ENCODE peak calls at places on chromosomes 1 and 21, in eight cellular contexts. Q, I, M, Y, E, R, T and A are unnamed samples.

GRCh38 chr1:19081218-19081893 is 124.9 kb upstream of the IFFO2 start:
- DNase-seq in Q (peak; percentile 52), I (peak; percentile 77), M (no peak), Y (no peak), E (no peak), R (no peak), T (peak; percentile 83), A (no peak)

GRCh38 chr21:27164208-27165172 is 197.6 kb upstream of the ADAMTS5 start:
- DNase-seq in Q (no peak), I (no peak), M (no peak), Y (no peak), E (no peak), R (no peak), T (no peak), A (no peak)

GRCh38 chr1:246838118-246838456 is 93.7 kb downstream of the AHCTF1 start:
- DNase-seq in Q (no peak), I (no peak), M (no peak), Y (no peak), E (no peak), R (no peak), T (no peak), A (no peak)

GRCh38 chr1:58546520-58547308 is at the start of gene OMA1:
- DNase-seq in Q (peak; percentile 96), I (peak; percentile 97), M (peak; percentile 85), Y (peak; percentile 99), E (peak; percentile 88), R (peak; percentile 97), T (peak; percentile 98), A (peak; percentile 96)

GRCh38 chr1:154749078-154749760 is 120.9 kb downstream of the KCNN3 start:
- DNase-seq in Q (peak; percentile 49), I (no peak), M (no peak), Y (peak; percentile 58), E (peak; percentile 23), R (peak; percentile 41), T (peak; percentile 45), A (no peak)

GRCh38 chr1:150876111-150876434 is 326 bp downstream of the ARNT start:
- DNase-seq in Q (peak; percentile 59), I (no peak), M (peak; percentile 37), Y (peak; percentile 83), E (no peak), R (no peak), T (peak; percentile 78), A (no peak)

GRCh38 chr21:36159356-36159921 is 2.8 kb downstream of the DOP1B start:
- DNase-seq in Q (no peak), I (peak; percentile 79), M (peak; percentile 61), Y (no peak), E (no peak), R (peak; percentile 76), T (no peak), A (no peak)

GRCh38 chr1:167455786-167456446 is 62.4 kb downstream of the CD247 start:
- DNase-seq in Q (peak; percentile 4), I (no peak), M (no peak), Y (no peak), E (no peak), R (no peak), T (peak; percentile 8), A (no peak)

GRCh38 chr1:172764378-172764777 is 105.5 kb downstream of the FASLG start:
- DNase-seq in Q (no peak), I (no peak), M (no peak), Y (no peak), E (no peak), R (peak; percentile 17), T (no peak), A (no peak)

GRCh38 chr1:179545316-179545715 is 30.4 kb downstream of the NPHS2 start:
- DNase-seq in Q (peak; percentile 2), I (no peak), M (no peak), Y (no peak), E (no peak), R (no peak), T (peak; percentile 29), A (no peak)

GRCh38 chr1:100969336-100969735 is 56.2 kb downstream of the DPH5 start:
- DNase-seq in Q (no peak), I (no peak), M (no peak), Y (no peak), E (no peak), R (no peak), T (no peak), A (no peak)

GRCh38 chr1:111748618-111749337 is 6.9 kb upstream of the DDX20 start:
- DNase-seq in Q (no peak), I (no peak), M (no peak), Y (no peak), E (no peak), R (no peak), T (no peak), A (no peak)

GRCh38 chr1:111747947-111748346 is 7.8 kb upstream of the DDX20 start:
- DNase-seq in Q (no peak), I (no peak), M (no peak), Y (no peak), E (no peak), R (no peak), T (no peak), A (no peak)

GRCh38 chr1:111746614-111746999 is 7.4 kb upstream of the INKA2 start:
- DNase-seq in Q (no peak), I (no peak), M (no peak), Y (no peak), E (no peak), R (no peak), T (no peak), A (no peak)

GRCh38 chr1:111745670-111746613 is 6.7 kb upstream of the INKA2 start:
- DNase-seq in Q (no peak), I (no peak), M (no peak), Y (no peak), E (no peak), R (no peak), T (no peak), A (no peak)

DNA sequence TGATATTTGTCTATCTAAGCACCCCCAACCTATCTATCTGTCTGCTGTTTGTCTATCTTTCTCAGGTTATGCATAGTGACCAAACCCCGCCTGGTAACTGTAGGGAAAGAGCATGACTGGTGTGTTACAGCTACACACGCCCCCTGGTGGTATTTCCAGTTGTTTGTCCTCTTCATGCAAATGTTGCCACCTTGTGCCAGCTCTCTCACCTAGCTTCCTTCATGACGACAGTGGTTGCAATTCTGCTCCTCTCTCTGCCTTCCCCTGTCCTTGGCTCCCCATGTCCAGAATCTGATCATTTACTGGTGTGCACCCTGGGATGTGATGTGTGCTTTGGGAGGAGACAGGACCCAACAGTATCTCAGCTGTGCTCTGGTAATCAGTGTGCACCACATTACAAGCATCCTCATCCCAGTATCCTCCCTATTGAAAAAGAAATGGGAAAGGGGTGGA is 8.1 kb upstream of the INKA2 start:
- DNase-seq in Q (peak; percentile 63), I (peak; percentile 89), M (peak; percentile 75), Y (peak; percentile 75), E (no peak), R (peak; percentile 90), T (peak; percentile 89), A (peak; percentile 43)
- TF ChIP-seq CTCF in Q (peak; percentile 64), I (peak; percentile 64), M (peak; percentile 85), Y (peak; percentile 56), E (peak; percentile 70), R (peak; percentile 39), T (peak; percentile 77), A (peak; percentile 59)

DNA sequence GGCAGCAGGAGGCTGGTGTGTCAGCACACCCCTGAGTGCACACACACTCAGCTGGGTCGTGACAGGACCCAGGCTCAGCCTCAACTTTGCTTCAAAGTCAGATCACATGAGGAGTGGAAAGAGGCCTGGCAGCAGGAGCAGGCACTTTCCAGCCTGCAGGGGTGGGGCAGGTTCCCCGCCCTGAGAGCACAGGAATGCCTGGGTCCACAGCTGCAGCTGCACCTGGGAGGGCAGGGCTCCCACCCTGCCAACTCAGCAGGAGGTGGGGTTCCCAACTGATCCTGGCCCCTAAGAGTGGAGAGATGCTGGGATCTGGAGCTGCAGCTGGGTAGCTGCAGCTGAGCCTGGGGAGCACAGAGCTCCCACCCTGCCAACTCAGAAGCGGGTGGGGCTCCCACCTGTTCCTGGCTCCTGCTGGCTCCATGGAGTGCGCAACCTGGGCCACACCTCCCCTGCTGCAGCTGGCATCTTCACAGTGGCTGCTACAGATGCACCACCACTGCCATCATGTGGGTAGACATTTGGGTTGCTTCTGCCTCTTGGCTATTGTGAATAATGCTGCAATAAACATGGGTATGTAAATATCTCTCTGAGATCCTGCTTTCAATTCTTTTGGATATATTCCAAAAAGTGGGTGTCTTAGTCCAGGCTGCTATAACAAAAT is 415.4 kb downstream of the TTLL7 start:
- DNase-seq in Q (no peak), I (peak; percentile 18), M (no peak), Y (no peak), E (no peak), R (peak; percentile 48), T (no peak), A (peak; percentile 2)
- TF ChIP-seq CTCF in Q (no peak), I (no peak), M (peak; percentile 48), Y (no peak), E (peak; percentile 63), R (no peak), T (no peak), A (peak; percentile 45)

GRCh38 chr1:223815865-223816264 is 29.9 kb downstream of the TP53BP2 start:
- DNase-seq in Q (peak; percentile 56), I (no peak), M (peak; percentile 72), Y (no peak), E (no peak), R (no peak), T (no peak), A (no peak)

GRCh38 chr1:223815020-223815853 is 30.5 kb downstream of the TP53BP2 start:
- DNase-seq in Q (no peak), I (no peak), M (no peak), Y (no peak), E (no peak), R (no peak), T (no peak), A (no peak)

GRCh38 chr1:223810586-223810985 is 35.2 kb downstream of the TP53BP2 start:
- DNase-seq in Q (peak; percentile 45), I (no peak), M (no peak), Y (no peak), E (no peak), R (no peak), T (no peak), A (no peak)

GRCh38 chr1:223813645-223814044 is 32.1 kb downstream of the TP53BP2 start:
- DNase-seq in Q (no peak), I (no peak), M (no peak), Y (no peak), E (no peak), R (no peak), T (no peak), A (no peak)

GRCh38 chr1:223811634-223812101 is 34.1 kb downstream of the TP53BP2 start:
- DNase-seq in Q (peak; percentile 37), I (no peak), M (peak; percentile 55), Y (no peak), E (peak; percentile 16), R (no peak), T (peak; percentile 72), A (no peak)
- TF ChIP-seq CTCF in Q (peak; percentile 21), I (no peak), M (peak; percentile 73), Y (peak; percentile 57), E (peak; percentile 41), R (no peak), T (peak; percentile 48), A (peak; percentile 49)

GRCh38 chr21:45640888-45641479 is 2.5 kb upstream of the PCBP3 start:
- DNase-seq in Q (peak; percentile 22), I (peak; percentile 62), M (no peak), Y (no peak), E (no peak), R (peak; percentile 48), T (peak; percentile 71), A (peak; percentile 5)
- TF ChIP-seq CTCF in Q (no peak), I (no peak), M (no peak), Y (no peak), E (peak; percentile 11), R (no peak), T (peak; percentile 28), A (peak; percentile 20)

GRCh38 chr1:36864182-36865079 is 169.9 kb downstream of the GRIK3 start:
- DNase-seq in Q (no peak), I (peak; percentile 22), M (no peak), Y (no peak), E (no peak), R (peak; percentile 16), T (no peak), A (no peak)
- TF ChIP-seq CTCF in Q (no peak), I (peak; percentile 23), M (no peak), Y (no peak), E (no peak), R (no peak), T (no peak), A (no peak)